ENCODE peak calls at places on chromosomes 4 and X, in six cellular contexts. One of them, this sample, is unnamed.

GRCh38 chr4:111999801-112000200 is 145.5 kb upstream of the FAM241A start:
- DNase-seq in colonic mucosa: no peak
- DNase-seq in GM23248: no peak
- DNase-seq in H9: no peak
- DNase-seq in HCT116: no peak
- DNase-seq in IMR-90: no peak
- DNase-seq in this sample: no peak

GRCh38 chr4:10296730-10297129 is 160.5 kb downstream of the ZNF518B start:
- DNase-seq in GM23248: peak; percentile 33
- DNase-seq in HCT116: no peak
- DNase-seq in H9: no peak
- DNase-seq in IMR-90: no peak
- DNase-seq in colonic mucosa: no peak
- DNase-seq in this sample: peak; percentile 5

GRCh38 chr4:71692198-71692597 is 91.7 kb downstream of the GC start:
- DNase-seq in GM23248: no peak
- DNase-seq in IMR-90: no peak
- DNase-seq in colonic mucosa: no peak
- DNase-seq in HCT116: no peak
- DNase-seq in H9: no peak
- DNase-seq in this sample: no peak

GRCh38 chr4:5206391-5206790 is 155.1 kb downstream of the STK32B start:
- DNase-seq in IMR-90: peak; percentile 93
- DNase-seq in H9: no peak
- DNase-seq in colonic mucosa: peak; percentile 21
- DNase-seq in HCT116: peak; percentile 49
- DNase-seq in GM23248: peak; percentile 91
- DNase-seq in this sample: peak; percentile 39

GRCh38 chr4:85488416-85488815 is 13.5 kb downstream of the ARHGAP24 start:
- DNase-seq in colonic mucosa: no peak
- DNase-seq in GM23248: no peak
- DNase-seq in IMR-90: no peak
- DNase-seq in H9: no peak
- DNase-seq in HCT116: no peak
- DNase-seq in this sample: no peak

GRCh38 chrX:130615941-130616340 is 214.2 kb downstream of the RBMX2 start:
- DNase-seq in IMR-90: no peak
- DNase-seq in colonic mucosa: no peak
- DNase-seq in GM23248: no peak
- DNase-seq in H9: no peak
- DNase-seq in HCT116: no peak
- DNase-seq in this sample: no peak

GRCh38 chr4:128853741-128854140 is 44.2 kb downstream of the JADE1 start:
- DNase-seq in IMR-90: peak; percentile 69
- DNase-seq in GM23248: peak; percentile 13
- DNase-seq in HCT116: no peak
- DNase-seq in colonic mucosa: no peak
- DNase-seq in H9: no peak
- DNase-seq in this sample: no peak

GRCh38 chr4:184401397-184402171 is 72.8 kb downstream of the IRF2 start:
- DNase-seq in IMR-90: no peak
- DNase-seq in colonic mucosa: no peak
- DNase-seq in GM23248: no peak
- DNase-seq in H9: peak; percentile 58
- DNase-seq in HCT116: no peak
- DNase-seq in this sample: no peak

GRCh38 chrX:10722804-10723364 is 102.5 kb upstream of the MID1 start:
- DNase-seq in colonic mucosa: peak; percentile 67
- DNase-seq in GM23248: peak; percentile 55
- DNase-seq in HCT116: peak; percentile 10
- DNase-seq in H9: peak; percentile 46
- DNase-seq in IMR-90: peak; percentile 67
- DNase-seq in this sample: peak; percentile 40

GRCh38 chrX:41541381-41541780 is 94.2 kb downstream of the NYX start:
- DNase-seq in HCT116: no peak
- DNase-seq in IMR-90: peak; percentile 44
- DNase-seq in GM23248: peak; percentile 9
- DNase-seq in colonic mucosa: no peak
- DNase-seq in H9: no peak
- DNase-seq in this sample: no peak

GRCh38 chr4:73446336-73446938 is 10.4 kb downstream of the AFP start:
- DNase-seq in H9: no peak
- DNase-seq in HCT116: peak; percentile 48
- DNase-seq in IMR-90: peak; percentile 63
- DNase-seq in colonic mucosa: no peak
- DNase-seq in GM23248: peak; percentile 77
- DNase-seq in this sample: no peak

GRCh38 chr4:122639181-122639580 is 18.3 kb upstream of the IL21 start:
- DNase-seq in colonic mucosa: no peak
- DNase-seq in IMR-90: no peak
- DNase-seq in HCT116: no peak
- DNase-seq in H9: no peak
- DNase-seq in GM23248: no peak
- DNase-seq in this sample: no peak

GRCh38 chrX:16496175-16496574 is 153.8 kb upstream of the S100G start:
- DNase-seq in GM23248: no peak
- DNase-seq in IMR-90: no peak
- DNase-seq in HCT116: no peak
- DNase-seq in H9: no peak
- DNase-seq in colonic mucosa: no peak
- DNase-seq in this sample: no peak

GRCh38 chr4:139901516-139902327 is 236.1 kb downstream of the MGST2 start:
- DNase-seq in IMR-90: peak; percentile 44
- DNase-seq in GM23248: peak; percentile 58
- DNase-seq in H9: no peak
- DNase-seq in HCT116: no peak
- DNase-seq in colonic mucosa: no peak
- DNase-seq in this sample: no peak
- H3K9ac ChIP-seq in IMR-90: peak overlapping the region; percentile 22
- H3K9ac ChIP-seq in GM23248: peak overlapping the region; percentile 78
- H3K9ac ChIP-seq in H9: no peak overlapping the region
- H3K9ac ChIP-seq in HCT116: no peak overlapping the region
- H3K9ac ChIP-seq in colonic mucosa: no peak overlapping the region
- H3K9ac ChIP-seq in this sample: peak overlapping the region; percentile 50

DNA sequence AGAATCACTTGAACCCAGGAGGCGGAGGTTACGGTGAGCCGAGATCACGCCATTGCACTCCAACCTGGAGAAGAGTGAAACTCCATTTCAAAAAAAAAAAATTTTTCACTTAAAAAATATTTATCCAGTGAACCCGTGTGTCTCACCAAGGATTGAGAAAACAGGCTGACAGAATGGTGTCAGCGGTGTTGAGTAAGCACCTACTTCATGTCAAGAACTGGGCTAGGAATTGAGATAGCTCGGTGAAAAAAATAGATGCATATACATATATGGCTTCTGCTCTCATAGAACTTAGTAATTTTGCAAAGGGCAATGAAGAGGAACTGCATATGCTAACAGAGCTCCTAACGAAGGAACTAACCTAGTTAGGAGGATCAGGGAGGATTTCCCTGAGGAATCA is 297.3 kb downstream of the TENM3 start:
- DNase-seq in IMR-90: no peak
- DNase-seq in H9: no peak
- DNase-seq in HCT116: no peak
- DNase-seq in colonic mucosa: no peak
- DNase-seq in GM23248: no peak
- DNase-seq in this sample: no peak
- H3K9ac ChIP-seq in IMR-90: no peak overlapping the region
- H3K9ac ChIP-seq in H9: no peak overlapping the region
- H3K9ac ChIP-seq in HCT116: no peak overlapping the region
- H3K9ac ChIP-seq in colonic mucosa: no peak overlapping the region
- H3K9ac ChIP-seq in GM23248: no peak overlapping the region
- H3K9ac ChIP-seq in this sample: no peak overlapping the region

GRCh38 chr4:2924765-2925301 is 38.4 kb downstream of the NOP14 start:
- DNase-seq in GM23248: no peak
- DNase-seq in H9: no peak
- DNase-seq in colonic mucosa: no peak
- DNase-seq in HCT116: no peak
- DNase-seq in IMR-90: no peak
- DNase-seq in this sample: no peak
- H3K9ac ChIP-seq in GM23248: no peak overlapping the region
- H3K9ac ChIP-seq in H9: no peak overlapping the region
- H3K9ac ChIP-seq in colonic mucosa: no peak overlapping the region
- H3K9ac ChIP-seq in HCT116: no peak overlapping the region
- H3K9ac ChIP-seq in IMR-90: no peak overlapping the region
- H3K9ac ChIP-seq in this sample: peak overlapping the region; percentile 18

GRCh38 chrX:111165902-111166301 is 69.9 kb downstream of the PAK3 start:
- DNase-seq in GM23248: no peak
- DNase-seq in H9: no peak
- DNase-seq in IMR-90: no peak
- DNase-seq in colonic mucosa: no peak
- DNase-seq in HCT116: no peak
- DNase-seq in this sample: no peak
- H3K9ac ChIP-seq in GM23248: no peak overlapping the region
- H3K9ac ChIP-seq in H9: no peak overlapping the region
- H3K9ac ChIP-seq in IMR-90: no peak overlapping the region
- H3K9ac ChIP-seq in colonic mucosa: no peak overlapping the region
- H3K9ac ChIP-seq in HCT116: no peak overlapping the region
- H3K9ac ChIP-seq in this sample: no peak overlapping the region

GRCh38 chr4:68349361-68350360 is at the start of gene YTHDC1:
- DNase-seq in HCT116: peak; percentile 91
- DNase-seq in IMR-90: peak; percentile 96
- DNase-seq in colonic mucosa: peak; percentile 98
- DNase-seq in GM23248: peak; percentile 99
- DNase-seq in H9: peak; percentile 96
- DNase-seq in this sample: peak; percentile 90
- H3K9ac ChIP-seq in HCT116: peak within 1 kb of the TSS; percentile 93
- H3K9ac ChIP-seq in IMR-90: peak within 1 kb of the TSS; percentile 95
- H3K9ac ChIP-seq in colonic mucosa: peak within 1 kb of the TSS; percentile 77
- H3K9ac ChIP-seq in GM23248: peak within 1 kb of the TSS; percentile 99
- H3K9ac ChIP-seq in H9: peak within 1 kb of the TSS; percentile 93
- H3K9ac ChIP-seq in this sample: peak within 1 kb of the TSS; percentile 93

This sample was measured in NT2/D1.